ENCODE peak calls at places on chromosomes 16 and 17, in seven cellular contexts. Z is fibroblast of villous mesenchyme, P is hepatocyte, D is A673, X is choroid plexus epithelial cell, A is BJ, C is mammary epithelial cell. H is an unnamed sample.

GRCh38 chr17:70929226-70929625 is 759.9 kb downstream of the KCNJ2 start:
- DNase-seq in Z (no peak), P (no peak), D (no peak), X (peak; percentile 56), A (no peak), C (no peak), H (no peak)

GRCh38 chr16:74438492-74438979 is 17.3 kb upstream of the CLEC18B start:
- DNase-seq in Z (no peak), P (no peak), D (no peak), X (no peak), A (no peak), C (no peak), H (no peak)

GRCh38 chr17:74499992-74500391 is 31.3 kb downstream of the CD300LB start:
- DNase-seq in Z (no peak), P (no peak), D (no peak), X (no peak), A (no peak), C (no peak), H (no peak)

GRCh38 chr17:4492762-4493561 is 5.7 kb upstream of the SPNS2 start:
- DNase-seq in Z (peak; percentile 64), P (peak; percentile 80), D (peak; percentile 54), X (peak; percentile 41), A (no peak), C (peak; percentile 32), H (no peak)

GRCh38 chr17:273994-274832 is 78.4 kb downstream of the RPH3AL start:
- DNase-seq in Z (no peak), P (no peak), D (no peak), X (no peak), A (no peak), C (no peak), H (no peak)

GRCh38 chr17:28610372-28610771 is 3.6 kb downstream of the RSKR start:
- DNase-seq in Z (no peak), P (no peak), D (no peak), X (no peak), A (no peak), C (no peak), H (no peak)

GRCh38 chr17:40463122-40463550 is 19.9 kb downstream of the IGFBP4 start:
- DNase-seq in Z (no peak), P (no peak), D (no peak), X (peak; percentile 73), A (no peak), C (no peak), H (no peak)

GRCh38 chr17:3401786-3402185 is 3.6 kb upstream of the OR1E1 start:
- DNase-seq in Z (no peak), P (no peak), D (no peak), X (no peak), A (no peak), C (no peak), H (no peak)

GRCh38 chr16:85484337-85485295 is 128.5 kb upstream of the GSE1 start:
- DNase-seq in Z (no peak), P (no peak), D (no peak), X (no peak), A (no peak), C (no peak), H (no peak)

GRCh38 chr17:77371117-77371887 is 230.5 kb downstream of the SEC14L1 start:
- DNase-seq in Z (peak; percentile 78), P (no peak), D (no peak), X (peak; percentile 85), A (no peak), C (no peak), H (no peak)

GRCh38 chr16:89700649-89701424 is 668 bp downstream of the SPATA2L start:
- DNase-seq in Z (peak; percentile 56), P (peak; percentile 93), D (peak; percentile 71), X (peak; percentile 61), A (no peak), C (peak; percentile 69), H (no peak)

GRCh38 chr17:57833597-57833939 is 16.3 kb downstream of the MRPS23 start:
- DNase-seq in Z (no peak), P (no peak), D (no peak), X (no peak), A (no peak), C (no peak), H (no peak)

DNA sequence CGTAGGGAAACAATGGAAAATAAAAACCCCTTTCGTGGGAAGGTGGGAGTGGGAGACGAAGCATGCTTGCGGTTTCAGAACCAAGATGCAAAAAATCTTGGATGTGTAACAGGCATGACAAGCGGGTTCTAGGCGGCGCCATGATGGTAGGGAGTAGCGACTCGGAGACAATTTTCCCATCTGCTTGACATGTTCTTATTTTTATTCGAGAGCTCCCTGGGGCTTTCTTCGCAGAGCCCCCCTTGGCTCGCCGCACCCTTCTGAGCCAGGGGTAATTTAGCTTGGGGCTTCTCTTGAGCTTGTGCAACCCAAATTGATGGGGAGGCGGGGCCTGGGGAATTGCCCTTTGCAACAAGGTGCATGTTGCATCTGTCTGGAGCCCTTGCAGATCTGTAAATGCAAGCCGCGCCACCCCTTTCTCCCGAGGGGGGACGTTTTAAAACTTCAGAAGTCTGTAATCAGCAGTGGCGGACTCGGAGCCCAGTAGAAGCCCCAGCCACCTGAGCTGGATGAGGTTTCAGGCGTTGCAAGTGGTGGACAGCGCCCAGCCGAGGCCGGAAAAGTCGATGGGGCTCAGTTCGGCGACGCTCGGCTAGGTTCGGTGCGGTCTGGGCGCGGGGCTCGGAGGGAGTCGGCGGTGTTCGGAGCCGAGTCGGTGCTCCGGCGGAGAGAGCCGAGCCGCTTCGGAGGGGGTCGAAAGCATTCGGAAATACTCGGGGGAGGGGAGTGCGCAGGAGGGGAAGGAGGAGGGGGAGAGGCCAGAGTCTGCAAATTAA is 2.9 kb downstream of the GNAO1 start:
- DNase-seq in Z (peak; percentile 58), P (peak; percentile 92), D (peak; percentile 77), X (peak; percentile 74), A (no peak), C (peak; percentile 45), H (peak; percentile 13)
- H3K4me3 ChIP-seq in Z (no peak overlapping the region), P (no peak overlapping the region), D (peak overlapping the region; percentile 24), X (no peak overlapping the region), A (peak overlapping the region; percentile 7), C (no peak overlapping the region), H (no peak overlapping the region)

GRCh38 chr16:56989988-56990387 is 631 bp downstream of the NLRC5 start:
- DNase-seq in Z (no peak), P (no peak), D (no peak), X (no peak), A (no peak), C (no peak), H (no peak)

GRCh38 chr16:56988161-56988947 is 1.0 kb upstream of the NLRC5 start:
- DNase-seq in Z (peak; percentile 58), P (no peak), D (no peak), X (peak; percentile 15), A (no peak), C (no peak), H (no peak)

GRCh38 chr16:56988948-56989945 is at the start of gene NLRC5:
- DNase-seq in Z (peak; percentile 90), P (peak; percentile 90), D (peak; percentile 91), X (peak; percentile 80), A (no peak), C (peak; percentile 79), H (peak; percentile 47)

GRCh38 chr16:56993204-56993603 is 3.8 kb downstream of the NLRC5 start:
- DNase-seq in Z (no peak), P (no peak), D (peak; percentile 21), X (peak; percentile 49), A (no peak), C (no peak), H (no peak)

DNA sequence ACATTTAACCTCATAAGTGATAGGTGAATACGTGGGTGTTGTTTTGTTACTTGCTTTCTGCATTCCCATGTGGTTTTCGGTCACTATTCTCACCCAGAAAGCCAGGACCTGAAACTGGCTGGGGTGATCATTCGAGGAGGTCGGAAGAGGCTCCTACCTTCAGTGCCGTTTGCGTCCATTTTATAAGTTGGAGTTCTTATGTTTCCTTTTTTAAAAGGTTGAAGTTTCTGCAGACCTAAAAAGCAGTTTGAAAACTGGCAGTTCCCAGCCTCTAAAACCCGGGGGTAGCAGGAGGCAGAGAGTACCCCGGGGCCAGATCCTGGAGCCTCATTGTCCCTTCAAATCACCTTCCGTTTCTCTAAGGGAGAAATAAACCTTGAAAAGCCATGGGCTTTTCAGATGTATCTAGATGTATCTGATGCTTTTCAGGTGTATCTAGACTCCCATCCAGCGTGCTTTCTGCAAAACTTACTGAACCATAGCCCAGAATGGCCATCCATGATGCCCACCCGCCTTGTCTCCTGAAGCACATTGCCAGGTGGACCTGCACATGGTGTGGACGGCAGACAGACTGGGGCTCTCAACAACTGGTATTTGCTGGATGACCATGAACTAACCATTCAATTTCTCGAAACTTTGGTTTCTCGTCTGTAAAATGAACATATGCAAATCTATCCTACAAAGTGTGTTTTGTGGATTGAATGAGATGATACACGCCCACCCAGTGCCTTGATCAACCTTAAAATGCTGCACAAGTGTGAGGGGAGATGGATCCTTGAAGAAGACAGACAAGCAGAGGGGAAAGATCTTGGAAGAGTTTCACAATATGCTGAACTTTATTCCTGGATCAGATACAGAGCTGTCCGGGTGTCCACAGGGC is 1.3 kb downstream of the NLRC5 start:
- DNase-seq in Z (no peak), P (no peak), D (no peak), X (no peak), A (no peak), C (no peak), H (no peak)
- H3K4me3 ChIP-seq in Z (peak overlapping the region; percentile 83), P (no peak overlapping the region), D (peak overlapping the region; percentile 60), X (peak overlapping the region; percentile 81), A (no peak overlapping the region), C (no peak overlapping the region), H (no peak overlapping the region)

GRCh38 chr16:80991792-80992430 is 14.8 kb downstream of the CMC2 start:
- DNase-seq in Z (no peak), P (no peak), D (no peak), X (no peak), A (no peak), C (no peak), H (no peak)

GRCh38 chr16:80992676-80993292 is 13.9 kb downstream of the CMC2 start:
- DNase-seq in Z (no peak), P (no peak), D (no peak), X (no peak), A (no peak), C (no peak), H (no peak)

GRCh38 chr16:80994451-80994850 is 12.2 kb downstream of the CMC2 start:
- DNase-seq in Z (no peak), P (no peak), D (no peak), X (peak; percentile 41), A (no peak), C (no peak), H (no peak)

GRCh38 chr16:80990978-80991377 is 15.7 kb downstream of the CMC2 start:
- DNase-seq in Z (no peak), P (no peak), D (no peak), X (no peak), A (no peak), C (no peak), H (no peak)

GRCh38 chr16:80993293-80993691 is 13.4 kb downstream of the CMC2 start:
- DNase-seq in Z (peak; percentile 89), P (peak; percentile 63), D (peak; percentile 41), X (peak; percentile 96), A (peak; percentile 59), C (peak; percentile 75), H (peak; percentile 65)
- H3K4me3 ChIP-seq in Z (peak overlapping the region; percentile 28), P (no peak overlapping the region), D (no peak overlapping the region), X (peak overlapping the region; percentile 24), A (peak overlapping the region; percentile 3), C (no peak overlapping the region), H (peak overlapping the region; percentile 19)

GRCh38 chr17:15354256-15354655 is 12.9 kb upstream of the TEKT3 start:
- DNase-seq in Z (no peak), P (no peak), D (no peak), X (no peak), A (no peak), C (no peak), H (no peak)
- H3K4me3 ChIP-seq in Z (no peak overlapping the region), P (no peak overlapping the region), D (no peak overlapping the region), X (no peak overlapping the region), A (no peak overlapping the region), C (no peak overlapping the region), H (no peak overlapping the region)